ENCODE peak calls at places on chromosomes 5 and 9, in six cellular contexts. Y, F, Z, X, C and W are unnamed samples.

GRCh38 chr5:59660737-59661136 is 232.8 kb downstream of the PDE4D start:
- DNase-seq in C (no peak), Y (peak), X (no peak), Z (peak), F (no peak), W (no peak)

GRCh38 chr9:93119953-93120845 is 13.9 kb downstream of the NINJ1 start:
- DNase-seq in Z (peak), F (no peak), Y (peak), C (peak), X (peak), W (no peak)

GRCh38 chr5:171969288-171969880 is 37.1 kb downstream of the FBXW11 start:
- DNase-seq in Z (no peak), F (no peak), C (no peak), X (no peak), Y (no peak), W (no peak)

GRCh38 chr9:69254223-69254622 is 70.8 kb upstream of the ENTREP1 start:
- DNase-seq in X (no peak), C (no peak), Z (no peak), Y (no peak), F (no peak), W (no peak)

GRCh38 chr5:26763151-26763550 is 275.2 kb downstream of the CDH9 start:
- DNase-seq in X (no peak), F (no peak), Y (no peak), C (no peak), Z (no peak), W (no peak)

GRCh38 chr5:66947458-66947857 is 249.1 kb downstream of the CD180 start:
- DNase-seq in C (no peak), F (no peak), Z (no peak), Y (no peak), X (no peak), W (no peak)

GRCh38 chr5:170937914-170938313 is 76.1 kb downstream of the RANBP17 start:
- DNase-seq in Z (no peak), Y (no peak), X (peak), C (no peak), F (no peak), W (no peak)

GRCh38 chr9:78866228-78867132 is 569.6 kb downstream of the PSAT1 start:
- DNase-seq in C (no peak), Y (no peak), Z (no peak), X (no peak), F (no peak), W (no peak)

GRCh38 chr5:65828507-65828906 is 97.9 kb upstream of the ERBIN start:
- DNase-seq in C (no peak), Z (no peak), X (no peak), Y (no peak), F (no peak), W (no peak)

GRCh38 chr9:93138171-93138764 is 4.2 kb upstream of the NINJ1 start:
- DNase-seq in X (no peak), Z (no peak), C (no peak), Y (no peak), F (no peak), W (no peak)

GRCh38 chr5:150112211-150113046 is 26.1 kb upstream of the CSF1R start:
- DNase-seq in X (peak), C (peak), Y (no peak), Z (no peak), F (no peak), W (no peak)

GRCh38 chr5:112546946-112547647 is 128.0 kb upstream of the EPB41L4A start:
- DNase-seq in F (no peak), Z (no peak), X (no peak), C (no peak), Y (no peak), W (no peak)

GRCh38 chr9:136628287-136628686 is 34.4 kb upstream of the EGFL7 start:
- DNase-seq in F (no peak), C (no peak), Z (no peak), X (peak), Y (no peak), W (no peak)